ENCODE peak calls at places on chromosomes 13 and 19, in nine cellular contexts. Z is endodermal cell, M is ascending aorta, N is upper lobe of right lung, J is BE2C, P is tibial artery, T is colonic mucosa, Y is prostate gland, F is psoas muscle. V is an unnamed sample. For H3K4me1, the result is how much of the 10 kb centered on the place peaks cover.

GRCh38 chr13:65856464-65856863 is 1373.7 kb downstream of the PCDH9 start:
- DNase-seq in Z (no peak), M (no peak), N (no peak), J (no peak), P (no peak), T (no peak), Y (no peak), F (no peak), V (no peak)

GRCh38 chr13:28136916-28137315 is 1.4 kb upstream of the PAN3 start:
- DNase-seq in Z (no peak), M (no peak), N (no peak), J (no peak), P (no peak), T (no peak), Y (no peak), F (no peak), V (no peak)

GRCh38 chr19:15199652-15200574 is 882 bp downstream of the NOTCH3 start:
- DNase-seq in Z (peak), M (no peak), N (no peak), J (peak), P (peak), T (no peak), Y (peak), F (no peak), V (peak)

GRCh38 chr19:3163230-3163886 is 15.2 kb upstream of the S1PR4 start:
- DNase-seq in Z (peak), M (no peak), N (peak), J (peak), P (no peak), T (peak), Y (peak), F (peak), V (peak)

GRCh38 chr13:29704648-29705047 is 109.2 kb upstream of the SLC7A1 start:
- DNase-seq in Z (peak), M (no peak), N (no peak), J (peak), P (no peak), T (no peak), Y (no peak), F (no peak), V (no peak)

GRCh38 chr13:97459215-97459772 is 25.3 kb downstream of the RAP2A start:
- DNase-seq in Z (no peak), M (no peak), N (no peak), J (no peak), P (no peak), T (no peak), Y (no peak), F (no peak), V (no peak)

GRCh38 chr19:39987596-39987995 is 9.3 kb upstream of the ZNF546 start:
- DNase-seq in Z (no peak), M (no peak), N (no peak), J (no peak), P (no peak), T (no peak), Y (no peak), F (no peak), V (no peak)

GRCh38 chr19:17266975-17267788 is at the start of gene BABAM1:
- DNase-seq in Z (peak), M (peak), N (peak), J (peak), P (peak), T (peak), Y (peak), F (peak), V (peak)

GRCh38 chr13:20702945-20703784 is at the start of gene IL17D:
- DNase-seq in Z (peak), M (no peak), N (peak), J (peak), P (no peak), T (peak), Y (no peak), F (peak), V (peak)

GRCh38 chr19:2488942-2489731 is 13.2 kb downstream of the GADD45B start:
- DNase-seq in Z (peak), M (no peak), N (peak), J (peak), P (no peak), T (peak), Y (no peak), F (peak), V (peak)

GRCh38 chr19:51735759-51736449 is 12.1 kb upstream of the HAS1 start:
- DNase-seq in Z (no peak), M (peak), N (peak), J (no peak), P (peak), T (peak), Y (no peak), F (peak), V (peak)

GRCh38 chr13:30676672-30677071 is 58.7 kb upstream of the ALOX5AP start:
- DNase-seq in Z (no peak), M (no peak), N (no peak), J (no peak), P (no peak), T (no peak), Y (no peak), F (no peak), V (no peak)

GRCh38 chr13:43663474-43664090 is 123.2 kb downstream of the ENOX1 start:
- DNase-seq in Z (no peak), M (no peak), N (no peak), J (no peak), P (no peak), T (no peak), Y (no peak), F (no peak), V (no peak)

GRCh38 chr13:75443356-75443958 is 38.5 kb downstream of the TBC1D4 start:
- DNase-seq in Z (no peak), M (no peak), N (no peak), J (no peak), P (no peak), T (peak), Y (no peak), F (no peak), V (no peak)

GRCh38 chr13:107348931-107349330 is 781.0 kb upstream of the ARGLU1 start:
- DNase-seq in Z (no peak), M (no peak), N (no peak), J (no peak), P (no peak), T (no peak), Y (no peak), F (no peak), V (no peak)

GRCh38 chr19:27851543-27852060 is 1361.3 kb downstream of the UQCRFS1 start:
- DNase-seq in Z (no peak), M (no peak), N (no peak), J (no peak), P (no peak), T (no peak), Y (no peak), F (no peak), V (no peak)

GRCh38 chr13:79637086-79637763 is 156.3 kb downstream of the NDFIP2 start:
- DNase-seq in Z (no peak), M (no peak), N (no peak), J (peak), P (peak), T (no peak), Y (peak), F (peak), V (peak)

GRCh38 chr13:34107814-34108213 is 289.9 kb downstream of the RFC3 start:
- DNase-seq in Z (no peak), M (no peak), N (no peak), J (no peak), P (no peak), T (no peak), Y (no peak), F (no peak), V (no peak)

GRCh38 chr13:106566682-106567420 is 1.1 kb downstream of the ARGLU1 start:
- DNase-seq in Z (peak), M (peak), N (peak), J (peak), P (peak), T (peak), Y (peak), F (peak), V (peak)

GRCh38 chr19:18167975-18168645 is 5.5 kb upstream of the IFI30 start:
- DNase-seq in Z (peak), M (no peak), N (peak), J (peak), P (no peak), T (no peak), Y (no peak), F (peak), V (peak)

GRCh38 chr19:50759886-50760285 is 10.4 kb upstream of the GPR32 start:
- DNase-seq in Z (no peak), M (no peak), N (no peak), J (peak), P (no peak), T (no peak), Y (no peak), F (no peak), V (no peak)

GRCh38 chr13:48580185-48580803 is 47.4 kb upstream of the RCBTB2 start:
- DNase-seq in Z (peak), M (no peak), N (no peak), J (peak), P (peak), T (peak), Y (peak), F (peak), V (peak)

GRCh38 chr13:30968734-30969335 is 36.4 kb downstream of the TEX26 start:
- DNase-seq in Z (no peak), M (no peak), N (no peak), J (no peak), P (no peak), T (no peak), Y (no peak), F (no peak), V (no peak)

GRCh38 chr19:7397687-7398086 is 49.0 kb downstream of the ARHGEF18 start:
- DNase-seq in Z (no peak), M (no peak), N (no peak), J (no peak), P (no peak), T (no peak), Y (no peak), F (no peak), V (no peak)

GRCh38 chr19:47111081-47111589 is 2.4 kb downstream of the ZC3H4 start:
- DNase-seq in Z (peak), M (no peak), N (peak), J (peak), P (no peak), T (peak), Y (no peak), F (peak), V (no peak)

GRCh38 chr13:75656590-75656989 is 20.5 kb downstream of the LMO7 start:
- DNase-seq in Z (no peak), M (no peak), N (no peak), J (no peak), P (no peak), T (no peak), Y (no peak), F (no peak), V (no peak)

GRCh38 chr19:7618366-7618765 is 11.0 kb downstream of the XAB2 start:
- DNase-seq in Z (no peak), M (no peak), N (peak), J (peak), P (no peak), T (peak), Y (peak), F (no peak), V (peak)

GRCh38 chr19:33216198-33216830 is 9.3 kb downstream of the SLC7A10 start:
- DNase-seq in Z (peak), M (no peak), N (no peak), J (no peak), P (no peak), T (no peak), Y (no peak), F (no peak), V (no peak)

GRCh38 chr19:13095934-13096890 is 6.4 kb downstream of the LYL1 start:
- DNase-seq in Z (peak), M (no peak), N (no peak), J (peak), P (no peak), T (no peak), Y (no peak), F (no peak), V (no peak)

GRCh38 chr19:3440082-3440481 is 40.2 kb downstream of the SMIM24 start:
- DNase-seq in Z (peak), M (no peak), N (no peak), J (peak), P (peak), T (peak), Y (no peak), F (peak), V (peak)

GRCh38 chr13:84567848-84568247 is 685.6 kb upstream of the SLITRK1 start:
- DNase-seq in Z (no peak), M (no peak), N (no peak), J (no peak), P (no peak), T (no peak), Y (no peak), F (no peak), V (no peak)

GRCh38 chr13:84570831-84571230 is 688.6 kb upstream of the SLITRK1 start:
- DNase-seq in Z (no peak), M (no peak), N (no peak), J (no peak), P (no peak), T (no peak), Y (no peak), F (no peak), V (no peak)

GRCh38 chr13:84574851-84575250 is 692.6 kb upstream of the SLITRK1 start:
- DNase-seq in Z (no peak), M (no peak), N (no peak), J (no peak), P (no peak), T (no peak), Y (no peak), F (no peak), V (no peak)

GRCh38 chr13:84571264-84571663 is 689.0 kb upstream of the SLITRK1 start:
- DNase-seq in Z (peak), M (no peak), N (no peak), J (no peak), P (no peak), T (no peak), Y (no peak), F (no peak), V (no peak)
- TF ChIP-seq CTCF in Z (peak), M (no peak), N (no peak), J (peak), P (no peak), T (no peak), Y (no peak), F (no peak), V (no peak)

DNA sequence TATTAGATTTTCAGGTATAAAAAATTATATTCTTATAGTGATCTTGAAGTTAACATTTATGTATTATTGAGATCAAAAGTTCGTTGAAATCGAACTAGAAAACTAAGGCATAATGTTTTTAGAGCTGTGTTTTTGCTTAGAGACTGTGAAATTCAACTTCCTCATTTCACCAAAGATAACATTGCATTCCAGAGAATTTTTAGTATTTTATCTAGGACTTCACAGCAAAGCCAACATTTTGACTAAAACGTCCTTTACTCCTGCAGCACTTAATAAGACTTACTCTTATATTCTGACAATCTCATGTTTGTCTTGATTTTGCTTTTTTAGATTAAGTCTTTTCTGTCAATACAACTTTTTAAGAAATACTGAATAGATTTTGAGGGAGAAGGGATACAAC is 4.8 kb downstream of the KCTD4 start:
- DNase-seq in Z (no peak), M (no peak), N (no peak), J (no peak), P (no peak), T (no peak), Y (no peak), F (no peak), V (no peak)
- H3K4me1 ChIP-seq in Z (under half), M (under half), N (under half), J (under half), P (under half), T (under half), Y (under half), F (under half), V (under half)

DNA sequence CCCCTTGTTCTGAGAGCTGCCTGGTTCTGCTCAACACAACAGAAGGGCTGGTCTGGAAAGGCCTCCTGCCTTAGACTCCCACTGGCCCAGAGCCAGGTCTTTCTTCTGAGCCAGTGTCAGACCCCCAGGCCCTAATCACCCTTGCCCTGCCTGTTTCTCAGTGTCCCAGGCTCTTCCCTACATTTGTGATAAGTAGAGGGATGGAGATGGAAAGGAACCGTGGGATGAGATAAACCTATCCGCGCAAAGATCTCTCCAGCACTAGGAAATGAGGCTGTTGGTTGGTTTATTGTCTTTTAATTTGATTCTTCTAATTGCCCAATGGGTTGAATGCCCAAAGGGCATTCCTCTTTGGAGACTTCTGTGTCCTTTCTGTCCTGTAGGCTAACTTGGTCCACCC is 470.0 kb downstream of the TSHZ3 start:
- DNase-seq in Z (no peak), M (no peak), N (no peak), J (peak), P (no peak), T (no peak), Y (no peak), F (no peak), V (no peak)
- TF ChIP-seq CTCF in Z (no peak), M (no peak), N (no peak), J (no peak), P (no peak), T (no peak), Y (no peak), F (no peak), V (no peak)

DNA sequence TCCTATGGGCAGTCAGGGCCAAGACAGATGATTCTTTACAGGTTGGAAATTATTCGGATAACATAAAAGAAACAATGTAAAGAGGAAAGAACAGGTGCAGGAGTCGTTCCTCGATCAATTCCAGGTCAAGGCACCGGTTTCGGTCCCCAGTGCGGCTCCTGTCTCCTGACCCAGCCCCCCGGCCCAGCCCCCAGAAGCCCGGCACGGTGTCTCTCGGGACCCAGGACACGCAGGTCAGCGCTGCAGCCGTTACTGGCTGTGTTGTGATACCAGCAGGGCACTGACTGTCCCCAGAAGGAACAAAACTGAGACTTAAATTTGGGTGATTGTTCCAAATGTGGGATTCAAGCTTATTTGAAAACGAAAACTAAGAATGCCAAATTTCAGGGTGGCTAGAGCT is 8.5 kb downstream of the RASA3 start:
- DNase-seq in Z (no peak), M (no peak), N (no peak), J (no peak), P (no peak), T (no peak), Y (no peak), F (no peak), V (no peak)
- H3K4me1 ChIP-seq in Z (under half), M (under half), N (half or more), J (under half), P (under half), T (under half), Y (under half), F (half or more), V (under half)

GRCh38 chr13:99199541-99200432 is 867 bp upstream of the UBAC2 start:
- DNase-seq in Z (no peak), M (no peak), N (no peak), J (peak), P (no peak), T (peak), Y (no peak), F (no peak), V (peak)

GRCh38 chr13:99197257-99197651 is 3.4 kb upstream of the UBAC2 start:
- DNase-seq in Z (peak), M (no peak), N (no peak), J (no peak), P (no peak), T (peak), Y (no peak), F (no peak), V (no peak)

GRCh38 chr13:99198630-99199029 is 2.0 kb upstream of the UBAC2 start:
- DNase-seq in Z (no peak), M (no peak), N (no peak), J (no peak), P (no peak), T (peak), Y (peak), F (no peak), V (no peak)

GRCh38 chr13:99203601-99204579 is 3.2 kb downstream of the UBAC2 start:
- DNase-seq in Z (peak), M (no peak), N (no peak), J (no peak), P (no peak), T (peak), Y (no peak), F (no peak), V (no peak)

DNA sequence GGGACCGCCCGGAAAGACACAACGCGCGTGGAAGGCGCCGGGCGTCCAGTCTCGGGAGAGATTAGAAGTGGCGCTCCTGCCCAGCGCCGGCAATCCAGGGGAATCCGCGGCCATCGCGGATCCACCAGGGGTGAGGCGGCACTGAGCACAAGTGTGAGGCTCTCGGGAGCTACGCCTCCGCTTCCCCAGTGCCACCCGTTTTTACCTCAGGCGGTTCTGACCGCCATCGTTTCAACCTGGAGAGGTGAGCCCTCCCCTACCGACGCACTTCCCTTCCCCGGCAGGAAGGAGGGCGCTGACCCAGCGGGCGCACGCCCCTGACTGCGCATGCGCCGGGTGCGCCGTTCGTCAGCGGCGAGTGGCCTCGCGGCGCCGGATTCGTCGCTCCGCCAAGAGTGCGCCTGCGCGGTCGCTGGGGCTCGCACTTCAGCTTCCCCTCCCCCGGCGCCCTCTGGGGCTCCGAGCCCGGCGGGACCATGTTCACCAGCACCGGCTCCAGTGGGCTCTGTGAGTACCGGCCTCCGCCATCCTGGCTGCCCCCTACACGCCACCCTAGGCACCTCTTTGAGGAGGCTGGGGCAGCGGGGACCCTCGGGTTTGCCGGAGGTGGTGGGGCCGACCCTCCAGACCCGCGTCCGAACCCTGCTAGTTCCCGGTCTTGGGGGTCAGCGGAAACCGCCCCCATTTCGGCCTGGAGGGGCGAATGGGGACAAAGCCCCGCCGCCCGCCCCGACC is at the start of gene UBAC2:
- DNase-seq in Z (peak), M (peak), N (peak), J (peak), P (peak), T (peak), Y (peak), F (peak), V (peak)
- TF ChIP-seq CTCF in Z (peak), M (no peak), N (no peak), J (no peak), P (peak), T (no peak), Y (peak), F (no peak), V (no peak)

GRCh38 chr19:34269968-34270621 is 15.7 kb downstream of the GARRE1 start:
- DNase-seq in Z (peak), M (peak), N (peak), J (no peak), P (peak), T (peak), Y (no peak), F (peak), V (peak)
- H3K4me1 ChIP-seq in Z (under half), M (half or more), N (half or more), J (under half), P (under half), T (under half), Y (under half), F (half or more), V (half or more)

GRCh38 chr19:45876411-45877197 is 9.3 kb downstream of the IRF2BP1 start:
- DNase-seq in Z (peak), M (no peak), N (peak), J (no peak), P (peak), T (peak), Y (peak), F (peak), V (peak)
- TF ChIP-seq CTCF in Z (no peak), M (no peak), N (no peak), J (no peak), P (no peak), T (no peak), Y (no peak), F (no peak), V (no peak)

V was measured in body of pancreas.